ENCODE peak calls at places on chromosomes 12 and 14, in five cellular contexts. O is CD4-positive, CD25-positive, alpha-beta regulatory T cell; E is pancreas; B is tibial artery; P is heart right ventricle. L is an unnamed sample.

GRCh38 chr12:442235-442884 is 17.4 kb upstream of the B4GALNT3 start:
- DNase-seq in O (peak), E (no peak), B (no peak), P (peak), L (no peak)

GRCh38 chr14:92409069-92409468 is 86.1 kb downstream of the SLC24A4 start:
- DNase-seq in O (no peak), E (no peak), B (peak), P (peak), L (no peak)

GRCh38 chr14:93430319-93430801 is 379 bp upstream of the UNC79 start:
- DNase-seq in O (no peak), E (peak), B (no peak), P (no peak), L (no peak)

GRCh38 chr12:121295746-121296617 is 527 bp downstream of the CAMKK2 start:
- DNase-seq in O (no peak), E (peak), B (no peak), P (peak), L (no peak)

GRCh38 chr14:99604766-99605298 is 825 bp upstream of the CCDC85C start:
- DNase-seq in O (no peak), E (peak), B (no peak), P (peak), L (peak)

GRCh38 chr14:69137456-69138188 is 15.3 kb downstream of the DCAF5 start:
- DNase-seq in O (no peak), E (no peak), B (no peak), P (no peak), L (no peak)

GRCh38 chr12:388547-389137 is 478 bp downstream of the KDM5A start:
- DNase-seq in O (peak), E (no peak), B (no peak), P (no peak), L (peak)

GRCh38 chr12:107165581-107165980 is 72.2 kb upstream of the CRY1 start:
- DNase-seq in O (no peak), E (no peak), B (no peak), P (no peak), L (no peak)

GRCh38 chr12:116609715-116610114 is 50.5 kb downstream of the MAP1LC3B2 start:
- DNase-seq in O (no peak), E (no peak), B (no peak), P (no peak), L (no peak)

GRCh38 chr14:70073924-70074566 is 114.7 kb downstream of the SLC8A3 start:
- DNase-seq in O (no peak), E (peak), B (peak), P (no peak), L (peak)

GRCh38 chr12:59396519-59396918 is 199.3 kb upstream of the SLC16A7 start:
- DNase-seq in O (no peak), E (no peak), B (no peak), P (no peak), L (no peak)

GRCh38 chr12:93466625-93467350 is 526 bp upstream of the MRPL42 start:
- DNase-seq in O (peak), E (no peak), B (no peak), P (peak), L (no peak)

GRCh38 chr14:79510659-79511058 is 700.6 kb downstream of the DIO2 start:
- DNase-seq in O (no peak), E (no peak), B (no peak), P (no peak), L (no peak)

GRCh38 chr14:90626550-90626949 is 189.7 kb downstream of the TTC7B start:
- DNase-seq in O (no peak), E (no peak), B (no peak), P (no peak), L (no peak)

GRCh38 chr12:102120564-102120873 is 536 bp downstream of the PARPBP start:
- DNase-seq in O (no peak), E (no peak), B (no peak), P (no peak), L (no peak)

GRCh38 chr12:40032433-40033259 is 73.2 kb downstream of the SLC2A13 start:
- DNase-seq in O (no peak), E (no peak), B (no peak), P (no peak), L (no peak)

GRCh38 chr12:53508534-53509199 is 1.4 kb upstream of the NPFF start:
- DNase-seq in O (peak), E (peak), B (peak), P (peak), L (peak)

GRCh38 chr12:29781176-29781575 is 2.6 kb downstream of the TMTC1 start:
- DNase-seq in O (no peak), E (no peak), B (no peak), P (no peak), L (no peak)

GRCh38 chr12:11980133-11980532 is 90.6 kb upstream of the BCL2L14 start:
- DNase-seq in O (no peak), E (no peak), B (no peak), P (no peak), L (no peak)

GRCh38 chr12:52819731-52820510 is 6.0 kb upstream of the KRT4 start:
- DNase-seq in O (no peak), E (no peak), B (no peak), P (no peak), L (no peak)

GRCh38 chr14:65976771-65977170 is 509.4 kb upstream of the CCDC196 start:
- DNase-seq in O (no peak), E (no peak), B (no peak), P (no peak), L (no peak)

GRCh38 chr12:80129895-80130535 is 30.7 kb downstream of the OTOGL start:
- DNase-seq in O (no peak), E (no peak), B (no peak), P (no peak), L (no peak)

GRCh38 chr14:65095633-65096205 is 6.6 kb downstream of the MAX start:
- DNase-seq in O (no peak), E (peak), B (peak), P (peak), L (no peak)

GRCh38 chr12:132015686-132016430 is 66.1 kb downstream of the EP400 start:
- DNase-seq in O (no peak), E (no peak), B (no peak), P (no peak), L (no peak)

GRCh38 chr14:100606687-100607610 is 19.7 kb upstream of the BEGAIN start:
- DNase-seq in O (no peak), E (no peak), B (no peak), P (no peak), L (no peak)

GRCh38 chr12:6361834-6362233 is 13.5 kb downstream of the SCNN1A start:
- DNase-seq in O (no peak), E (no peak), B (peak), P (no peak), L (no peak)

GRCh38 chr14:103728721-103729120 is 13.1 kb downstream of the ZFYVE21 start:
- DNase-seq in O (no peak), E (no peak), B (no peak), P (no peak), L (no peak)

GRCh38 chr14:92660571-92660970 is 87.9 kb downstream of the LGMN start:
- DNase-seq in O (no peak), E (no peak), B (no peak), P (no peak), L (no peak)

GRCh38 chr14:65074449-65075155 is 27.7 kb downstream of the MAX start:
- DNase-seq in O (no peak), E (no peak), B (no peak), P (no peak), L (no peak)

GRCh38 chr12:29116414-29116813 is 32.7 kb upstream of the FAR2 start:
- DNase-seq in O (no peak), E (no peak), B (no peak), P (no peak), L (no peak)

GRCh38 chr12:122489038-122489437 is 11.7 kb downstream of the ZCCHC8 start:
- DNase-seq in O (no peak), E (no peak), B (no peak), P (no peak), L (no peak)

GRCh38 chr12:65824314-65824563 is at the start of gene HMGA2:
- DNase-seq in O (no peak), E (no peak), B (peak), P (no peak), L (no peak)

GRCh38 chr12:109951751-109952150 is 44.4 kb downstream of the GIT2 start:
- DNase-seq in O (no peak), E (peak), B (no peak), P (peak), L (no peak)

GRCh38 chr12:64780531-64781373 is 21.5 kb upstream of the GNS start:
- DNase-seq in O (no peak), E (peak), B (no peak), P (peak), L (no peak)

GRCh38 chr12:49144384-49144783 is 13.2 kb upstream of the TUBA1B start:
- DNase-seq in O (no peak), E (no peak), B (no peak), P (no peak), L (no peak)

GRCh38 chr14:31877333-31877798 is 199.7 kb upstream of the ARHGAP5 start:
- DNase-seq in O (no peak), E (no peak), B (no peak), P (peak), L (no peak)
- H3K4me3 ChIP-seq in O (no peak), E (no peak), B (no peak), P (peak), L (no peak)

GRCh38 chr12:47822863-47823262 is 3.2 kb upstream of the HDAC7 start:
- DNase-seq in O (no peak), E (no peak), B (no peak), P (no peak), L (no peak)

GRCh38 chr12:47820631-47821345 is 1.1 kb upstream of the HDAC7 start:
- DNase-seq in O (no peak), E (peak), B (peak), P (peak), L (no peak)

GRCh38 chr12:47822386-47822785 is 2.7 kb upstream of the HDAC7 start:
- DNase-seq in O (no peak), E (no peak), B (no peak), P (no peak), L (no peak)

GRCh38 chr12:47819902-47820630 is at the start of gene HDAC7:
- DNase-seq in O (peak), E (peak), B (peak), P (peak), L (peak)

GRCh38 chr12:47821346-47821706 is 1.6 kb upstream of the HDAC7 start:
- DNase-seq in O (no peak), E (no peak), B (no peak), P (no peak), L (no peak)
- H3K4me3 ChIP-seq in O (no peak), E (no peak), B (no peak), P (no peak), L (no peak)

GRCh38 chr12:4445156-4446020 is at the start of gene FGF6:
- DNase-seq in O (no peak), E (no peak), B (no peak), P (no peak), L (no peak)

GRCh38 chr12:4441355-4442330 is 4.0 kb downstream of the FGF6 start:
- DNase-seq in O (no peak), E (no peak), B (no peak), P (no peak), L (no peak)

GRCh38 chr12:4443616-4444015 is 2.0 kb downstream of the FGF6 start:
- DNase-seq in O (no peak), E (no peak), B (no peak), P (no peak), L (no peak)

GRCh38 chr12:4446335-4446734 is 720 bp upstream of the FGF6 start:
- DNase-seq in O (no peak), E (no peak), B (no peak), P (no peak), L (no peak)

GRCh38 chr12:4444031-4444430 is 1.6 kb downstream of the FGF6 start:
- DNase-seq in O (no peak), E (no peak), B (no peak), P (no peak), L (no peak)
- H3K4me3 ChIP-seq in O (no peak), E (no peak), B (no peak), P (no peak), L (no peak)

DNA sequence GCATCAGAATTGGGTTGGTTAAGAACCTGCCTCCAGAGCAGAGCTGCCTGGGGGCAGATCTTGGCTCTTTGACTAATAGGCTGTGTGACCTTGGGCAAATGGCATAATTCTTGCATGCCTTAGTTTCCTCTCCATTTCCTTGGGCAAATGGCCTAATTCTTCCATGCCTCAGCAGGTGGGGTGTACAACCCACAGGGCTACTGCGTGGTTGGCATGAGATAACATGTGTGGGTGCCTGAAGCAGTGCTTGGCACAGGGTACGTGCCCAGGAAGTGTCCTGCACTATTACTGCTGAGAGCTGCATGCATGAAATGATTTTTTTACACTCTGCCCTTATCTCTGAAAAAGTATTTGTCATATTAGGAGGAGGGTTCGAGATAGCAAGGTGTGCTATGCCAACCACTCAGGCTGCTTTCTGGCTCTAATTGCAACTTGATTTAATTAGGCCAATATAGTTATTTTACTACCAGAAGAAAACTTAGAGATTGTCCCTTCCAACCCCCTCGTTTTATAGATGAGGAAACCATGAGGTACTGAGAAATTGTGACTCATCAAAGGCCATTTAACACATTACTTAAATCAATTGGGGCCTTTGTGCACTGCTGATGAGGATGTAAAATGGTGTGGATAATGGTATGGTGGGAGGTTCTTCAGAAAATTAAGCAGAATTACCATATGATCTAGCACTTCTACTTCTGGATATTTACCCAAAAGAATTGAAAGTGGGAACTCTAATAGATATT is 161.6 kb upstream of the HIF1A start:
- DNase-seq in O (no peak), E (no peak), B (no peak), P (no peak), L (no peak)
- H3K4me3 ChIP-seq in O (no peak), E (no peak), B (no peak), P (no peak), L (no peak)

GRCh38 chr14:105168496-105168978 is at the start of gene JAG2:
- DNase-seq in O (peak), E (peak), B (no peak), P (peak), L (peak)

GRCh38 chr14:105168979-105169507 is 467 bp upstream of the JAG2 start:
- DNase-seq in O (no peak), E (no peak), B (no peak), P (peak), L (no peak)

GRCh38 chr14:105166571-105167302 is 1.8 kb downstream of the JAG2 start:
- DNase-seq in O (no peak), E (no peak), B (no peak), P (no peak), L (no peak)

GRCh38 chr14:105167303-105168092 is 1.1 kb downstream of the JAG2 start:
- DNase-seq in O (no peak), E (no peak), B (no peak), P (no peak), L (no peak)

GRCh38 chr14:105168093-105168420 is 519 bp downstream of the JAG2 start:
- DNase-seq in O (no peak), E (no peak), B (no peak), P (no peak), L (no peak)
- H3K4me3 ChIP-seq in O (no peak), E (peak), B (peak), P (peak), L (no peak)

DNA sequence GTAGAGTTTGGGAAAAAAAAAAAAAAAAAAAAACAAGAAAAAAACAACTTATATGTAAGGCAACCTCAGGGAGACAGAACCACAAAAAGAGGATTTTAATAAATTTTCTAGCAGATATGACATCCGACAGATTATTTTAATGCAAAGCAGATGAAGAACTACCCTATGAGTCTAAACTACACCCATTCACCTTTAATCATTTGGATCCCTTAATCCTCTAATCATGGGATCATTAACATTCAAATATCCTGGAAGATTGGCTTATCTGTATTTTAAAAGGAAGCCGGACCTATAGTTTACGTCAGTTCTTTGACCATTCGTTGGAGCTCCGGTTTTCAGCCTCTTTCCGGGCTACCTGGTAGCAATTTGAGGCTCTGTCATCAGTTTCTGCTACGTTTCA is at the start of gene DPPA3:
- DNase-seq in O (no peak), E (no peak), B (no peak), P (no peak), L (no peak)
- H3K4me3 ChIP-seq in O (no peak), E (no peak), B (no peak), P (no peak), L (no peak)

DNA sequence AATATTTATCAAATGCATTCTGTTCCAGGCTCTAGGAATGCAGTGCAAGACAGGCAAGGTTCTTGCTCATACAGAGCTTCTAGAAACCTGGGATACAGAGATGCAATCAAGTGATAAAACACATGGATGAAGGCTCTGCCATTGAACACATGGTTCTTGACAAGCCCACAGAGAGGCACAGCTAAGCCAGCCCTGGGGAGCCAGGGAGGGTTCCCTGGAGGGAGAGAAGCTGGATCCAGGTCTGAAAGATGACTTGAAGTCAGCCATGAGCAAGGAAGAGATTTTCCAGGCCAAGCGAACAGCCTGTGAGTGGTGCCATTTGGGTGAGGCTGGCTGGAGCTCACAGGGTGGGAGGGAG is 66.2 kb downstream of the IRF2BPL start:
- DNase-seq in O (no peak), E (no peak), B (no peak), P (no peak), L (no peak)
- H3K4me3 ChIP-seq in O (peak), E (no peak), B (peak), P (peak), L (peak)

DNA sequence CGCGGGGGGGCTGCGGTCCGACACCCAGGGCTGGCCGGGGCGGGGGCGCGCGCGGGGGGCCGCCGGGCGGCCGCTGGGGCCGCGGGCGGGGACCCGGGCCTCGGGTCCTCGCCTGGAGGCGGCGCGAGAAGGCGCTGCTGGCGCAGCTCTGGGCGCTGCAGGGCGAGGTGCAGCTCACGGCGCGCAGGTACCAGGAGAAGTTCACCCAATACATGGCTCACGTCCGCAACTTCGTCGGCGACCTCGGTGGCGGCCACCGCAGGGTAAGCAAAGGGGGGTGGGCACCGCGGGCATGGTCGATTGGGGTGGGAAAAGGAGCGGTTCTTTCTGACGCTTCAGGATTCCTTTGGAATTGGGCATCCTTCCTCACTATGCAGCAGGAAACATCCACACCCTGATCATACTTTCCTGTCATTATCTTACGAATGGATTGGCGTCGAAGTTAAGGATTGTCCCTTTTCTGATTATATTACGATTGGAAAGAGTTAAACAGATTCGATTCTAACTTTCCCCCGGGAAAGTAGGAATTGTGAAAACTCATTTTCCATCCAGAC is 798 bp downstream of the PDZRN4 start:
- DNase-seq in O (no peak), E (no peak), B (no peak), P (no peak), L (no peak)
- H3K4me3 ChIP-seq in O (no peak), E (no peak), B (peak), P (peak), L (no peak)